ENCODE peak calls at places on chromosome 15, in nine cellular contexts. N is esophagus squamous epithelium, Q is fibroblast of lung, J is fibroblast of mammary gland, B is AG10803, A is coronary artery, S is hypothalamus, D is activated gamma-delta T cell treated with Interleukin-2 at 50 U/mL for 16 hours, M is kidney glomerular epithelial cell. T is an unnamed sample.

GRCh38 chr15:35540885-35541284 is 5.1 kb downstream of the DPH6 start:
- DNase-seq in B (peak), D (no peak), Q (peak), S (no peak), A (no peak), J (peak), N (no peak), M (no peak), T (no peak)

GRCh38 chr15:81303241-81304225 is 20.4 kb downstream of the STARD5 start:
- DNase-seq in N (no peak), Q (no peak), J (no peak), D (no peak), A (no peak), S (no peak), M (no peak), B (no peak), T (no peak)

GRCh38 chr15:36658321-36658720 is 78.9 kb downstream of the CDIN1 start:
- DNase-seq in A (no peak), N (no peak), B (peak), S (no peak), D (no peak), M (no peak), J (peak), Q (peak), T (no peak)

GRCh38 chr15:81531141-81531592 is 157.2 kb upstream of the TMC3 start:
- DNase-seq in S (no peak), B (no peak), Q (peak), M (no peak), D (no peak), J (no peak), N (no peak), A (no peak), T (no peak)

GRCh38 chr15:101642361-101642760 is 9.8 kb downstream of the TM2D3 start:
- DNase-seq in M (no peak), D (no peak), Q (no peak), J (no peak), S (no peak), N (no peak), B (no peak), A (no peak), T (no peak)

GRCh38 chr15:101070502-101071273 is 151.5 kb downstream of the LRRK1 start:
- DNase-seq in B (peak), J (peak), S (no peak), Q (peak), A (no peak), N (no peak), M (peak), D (no peak), T (no peak)

GRCh38 chr15:82952156-82953081 is at the start of gene HOMER2:
- DNase-seq in B (peak), N (no peak), M (no peak), J (peak), A (no peak), Q (no peak), D (no peak), S (no peak), T (peak)

GRCh38 chr15:25170113-25170731 is 215.4 kb downstream of the SNRPN start:
- DNase-seq in S (no peak), D (peak), J (no peak), Q (no peak), A (peak), M (no peak), N (no peak), B (no peak), T (peak)

GRCh38 chr15:56919708-56920637 is 1.5 kb downstream of the TCF12 start:
- DNase-seq in Q (peak), S (peak), J (peak), M (peak), A (no peak), B (peak), N (no peak), D (peak), T (no peak)

GRCh38 chr15:47513496-47513895 is 203.8 kb upstream of the SEMA6D start:
- DNase-seq in A (no peak), B (no peak), Q (no peak), M (no peak), S (no peak), D (no peak), J (peak), N (no peak), T (no peak)

GRCh38 chr15:49627407-49627877 is 6.6 kb downstream of the DTWD1 start:
- DNase-seq in B (peak), S (no peak), A (no peak), M (peak), Q (peak), J (peak), N (no peak), D (no peak), T (no peak)

GRCh38 chr15:60793656-60794055 is 314.7 kb upstream of the ICE2 start:
- DNase-seq in B (no peak), M (no peak), D (no peak), Q (no peak), J (no peak), A (no peak), N (no peak), S (no peak), T (no peak)

GRCh38 chr15:89395461-89395875 is 60.8 kb upstream of the POLG start:
- DNase-seq in D (no peak), J (no peak), Q (no peak), B (no peak), M (no peak), N (no peak), S (no peak), A (no peak), T (no peak)

GRCh38 chr15:63896336-63897115 is 62.8 kb upstream of the HERC1 start:
- DNase-seq in M (no peak), S (no peak), D (peak), N (no peak), B (peak), Q (peak), A (no peak), J (peak), T (no peak)

GRCh38 chr15:59680870-59681269 is 8.2 kb downstream of the BNIP2 start:
- DNase-seq in M (no peak), B (no peak), Q (no peak), N (no peak), S (no peak), D (no peak), A (no peak), J (no peak), T (no peak)

GRCh38 chr15:29920515-29920914 is 98.2 kb upstream of the TJP1 start:
- DNase-seq in J (peak), A (no peak), Q (no peak), M (peak), B (no peak), D (no peak), S (no peak), N (no peak), T (peak)

GRCh38 chr15:85646538-85647091 is 148.1 kb downstream of the KLHL25 start:
- DNase-seq in N (no peak), S (no peak), Q (peak), D (peak), M (peak), B (peak), J (peak), A (no peak), T (no peak)

GRCh38 chr15:90893175-90894090 is 9.1 kb downstream of the FES start:
- DNase-seq in M (no peak), S (no peak), N (no peak), D (no peak), J (no peak), B (no peak), Q (no peak), A (no peak), T (peak)

GRCh38 chr15:96817900-96818299 is 487.4 kb downstream of the NR2F2 start:
- DNase-seq in A (no peak), Q (no peak), M (no peak), D (no peak), N (no peak), J (no peak), S (no peak), B (no peak), T (no peak)

GRCh38 chr15:26620528-26620927 is 152.3 kb downstream of the GABRB3 start:
- DNase-seq in M (no peak), J (no peak), N (no peak), B (no peak), Q (no peak), D (no peak), A (no peak), S (no peak), T (no peak)

GRCh38 chr15:57684491-57685184 is 21.9 kb upstream of the POLR2M start:
- DNase-seq in S (no peak), Q (no peak), D (no peak), J (no peak), A (no peak), B (no peak), N (no peak), M (no peak), T (peak)

GRCh38 chr15:70447511-70447910 is 315.8 kb downstream of the UACA start:
- DNase-seq in N (no peak), A (no peak), Q (no peak), S (no peak), B (no peak), J (no peak), M (peak), D (no peak), T (no peak)

GRCh38 chr15:82044373-82045178 is 1.2 kb downstream of the MEX3B start:
- DNase-seq in A (no peak), S (no peak), M (peak), D (peak), Q (peak), B (peak), J (peak), N (no peak), T (peak)

GRCh38 chr15:67822537-67823370 is 2.6 kb upstream of the SKOR1 start:
- DNase-seq in S (no peak), M (no peak), J (no peak), N (no peak), D (no peak), B (no peak), Q (no peak), A (no peak), T (no peak)

GRCh38 chr15:51846463-51847230 is 17.2 kb downstream of the TMOD3 start:
- DNase-seq in Q (peak), J (peak), S (no peak), A (no peak), M (peak), D (no peak), B (peak), N (no peak), T (no peak)

GRCh38 chr15:69014454-69014853 is at the start of gene NOX5:
- DNase-seq in M (no peak), N (no peak), A (peak), Q (no peak), D (no peak), J (peak), B (peak), S (no peak), T (no peak)

GRCh38 chr15:77606142-77607034 is 26.3 kb downstream of the LINGO1 start:
- DNase-seq in S (no peak), N (no peak), J (peak), B (peak), Q (peak), A (no peak), M (no peak), D (no peak), T (no peak)

GRCh38 chr15:91975241-91975978 is 121.9 kb downstream of the SLCO3A1 start:
- DNase-seq in J (no peak), D (no peak), S (no peak), A (no peak), Q (no peak), N (no peak), B (no peak), M (no peak), T (no peak)

GRCh38 chr15:98296653-98297052 is 336.1 kb downstream of the ARRDC4 start:
- DNase-seq in N (no peak), B (no peak), Q (no peak), S (no peak), A (no peak), M (no peak), J (no peak), D (no peak), T (no peak)

GRCh38 chr15:101044625-101045235 is 125.6 kb downstream of the LRRK1 start:
- DNase-seq in M (no peak), S (no peak), Q (no peak), J (no peak), N (no peak), A (peak), B (no peak), D (no peak), T (peak)